ENCODE peak calls at places on chromosomes 2 and 18, in eight cellular contexts. R is sigmoid colon; V is Peyer's patch; G is cardiac muscle cell; N is CD8-positive, alpha-beta T cell; H is heart right ventricle; L is SK-N-SH; K is mesenchymal stem cell. I is an unnamed sample. For H3K4me1, the result is how much of the 10 kb centered on the place peaks cover.

GRCh38 chr2:230457073-230457768 is 41.2 kb downstream of the SP100 start:
- DNase-seq in R (no peak), V (peak), G (no peak), N (no peak), H (no peak), L (no peak), K (no peak), I (no peak)

GRCh38 chr18:63162271-63163014 is 157.1 kb downstream of the BCL2 start:
- DNase-seq in R (no peak), V (peak), G (peak), N (no peak), H (no peak), L (no peak), K (peak), I (peak)

GRCh38 chr2:121665504-121665903 is 16.2 kb upstream of the CLASP1 start:
- DNase-seq in R (no peak), V (no peak), G (no peak), N (no peak), H (no peak), L (no peak), K (no peak), I (no peak)

GRCh38 chr2:3301001-3301400 is 76.6 kb downstream of the EIPR1 start:
- DNase-seq in R (peak), V (no peak), G (peak), N (no peak), H (no peak), L (no peak), K (no peak), I (no peak)

GRCh38 chr18:79789901-79790885 is 7.5 kb upstream of the KCNG2 start:
- DNase-seq in R (peak), V (no peak), G (no peak), N (no peak), H (no peak), L (no peak), K (no peak), I (no peak)

GRCh38 chr18:37668971-37669747 is 103.6 kb upstream of the CELF4 start:
- DNase-seq in R (peak), V (no peak), G (peak), N (no peak), H (no peak), L (peak), K (no peak), I (no peak)

GRCh38 chr2:176642074-176642473 is 372.8 kb downstream of the MTX2 start:
- DNase-seq in R (no peak), V (no peak), G (no peak), N (no peak), H (no peak), L (no peak), K (peak), I (no peak)

GRCh38 chr2:219737270-219737691 is 109.9 kb downstream of the SLC4A3 start:
- DNase-seq in R (no peak), V (no peak), G (peak), N (no peak), H (peak), L (no peak), K (peak), I (no peak)

GRCh38 chr2:30662268-30663131 is 144.7 kb downstream of the CAPN13 start:
- DNase-seq in R (no peak), V (no peak), G (no peak), N (no peak), H (no peak), L (no peak), K (peak), I (peak)

GRCh38 chr2:205235434-205235833 is 446.9 kb upstream of the NRP2 start:
- DNase-seq in R (no peak), V (no peak), G (no peak), N (no peak), H (no peak), L (no peak), K (no peak), I (no peak)

GRCh38 chr18:35458677-35459441 is 38.9 kb downstream of the INO80C start:
- DNase-seq in R (peak), V (peak), G (peak), N (no peak), H (peak), L (no peak), K (peak), I (peak)

GRCh38 chr2:174561283-174562275 is 36.0 kb downstream of the WIPF1 start:
- DNase-seq in R (peak), V (no peak), G (peak), N (no peak), H (peak), L (no peak), K (no peak), I (peak)

GRCh38 chr2:232365621-232366321 is 12.8 kb upstream of the ALPP start:
- DNase-seq in R (peak), V (peak), G (peak), N (no peak), H (no peak), L (peak), K (peak), I (no peak)

GRCh38 chr2:162072181-162072702 is 1.8 kb downstream of the DPP4 start:
- DNase-seq in R (no peak), V (no peak), G (peak), N (no peak), H (no peak), L (no peak), K (peak), I (no peak)

GRCh38 chr2:141329949-141330348 is 800.9 kb downstream of the LRP1B start:
- DNase-seq in R (no peak), V (no peak), G (peak), N (no peak), H (no peak), L (no peak), K (peak), I (no peak)

GRCh38 chr2:67240507-67240906 is 156.6 kb upstream of the ETAA1 start:
- DNase-seq in R (no peak), V (no peak), G (no peak), N (no peak), H (no peak), L (no peak), K (no peak), I (no peak)

GRCh38 chr18:8045890-8046289 is 478.8 kb downstream of the PTPRM start:
- DNase-seq in R (no peak), V (no peak), G (no peak), N (no peak), H (no peak), L (no peak), K (no peak), I (no peak)

GRCh38 chr2:5691659-5692529 is at the start of gene SOX11:
- DNase-seq in R (peak), V (no peak), G (peak), N (no peak), H (peak), L (peak), K (peak), I (peak)

GRCh38 chr18:34223893-34224422 is 755 bp downstream of the NOL4 start:
- DNase-seq in R (no peak), V (no peak), G (no peak), N (no peak), H (no peak), L (peak), K (no peak), I (no peak)

GRCh38 chr2:54120950-54121349 is 5.5 kb downstream of the ACYP2 start:
- DNase-seq in R (no peak), V (no peak), G (no peak), N (no peak), H (no peak), L (no peak), K (no peak), I (no peak)

GRCh38 chr2:144663217-144663616 is 143.3 kb upstream of the ZEB2 start:
- DNase-seq in R (no peak), V (no peak), G (no peak), N (no peak), H (no peak), L (no peak), K (no peak), I (no peak)

GRCh38 chr2:105238664-105239240 is 2.8 kb upstream of the GPR45 start:
- DNase-seq in R (no peak), V (no peak), G (no peak), N (no peak), H (no peak), L (no peak), K (no peak), I (no peak)

GRCh38 chr18:79489048-79489899 is 93.5 kb downstream of the NFATC1 start:
- DNase-seq in R (peak), V (peak), G (no peak), N (no peak), H (peak), L (no peak), K (no peak), I (no peak)

GRCh38 chr2:10398496-10398895 is 49.6 kb downstream of the ODC1 start:
- DNase-seq in R (peak), V (peak), G (no peak), N (no peak), H (peak), L (no peak), K (no peak), I (peak)

GRCh38 chr2:190221438-190221837 is 98.2 kb downstream of the HIBCH start:
- DNase-seq in R (no peak), V (no peak), G (no peak), N (no peak), H (no peak), L (no peak), K (no peak), I (peak)

GRCh38 chr2:225233234-225233633 is 166.3 kb upstream of the NYAP2 start:
- DNase-seq in R (no peak), V (no peak), G (no peak), N (no peak), H (no peak), L (no peak), K (no peak), I (no peak)

GRCh38 chr2:226544581-226545210 is 254.9 kb downstream of the IRS1 start:
- DNase-seq in R (no peak), V (no peak), G (no peak), N (no peak), H (no peak), L (no peak), K (peak), I (no peak)

GRCh38 chr2:149814049-149814448 is 226.5 kb upstream of the MMADHC start:
- DNase-seq in R (no peak), V (no peak), G (no peak), N (no peak), H (no peak), L (no peak), K (no peak), I (no peak)

GRCh38 chr2:84840306-84840705 is 40.6 kb downstream of the TRABD2A start:
- DNase-seq in R (no peak), V (peak), G (peak), N (no peak), H (no peak), L (no peak), K (no peak), I (no peak)

GRCh38 chr2:121944072-121944829 is 188.8 kb downstream of the TSN start:
- DNase-seq in R (no peak), V (no peak), G (peak), N (no peak), H (no peak), L (no peak), K (peak), I (no peak)

GRCh38 chr2:166926657-166927056 is 38.4 kb downstream of the XIRP2 start:
- DNase-seq in R (no peak), V (no peak), G (no peak), N (no peak), H (no peak), L (no peak), K (no peak), I (no peak)

GRCh38 chr2:145277922-145278321 is 758.0 kb upstream of the ZEB2 start:
- DNase-seq in R (no peak), V (no peak), G (no peak), N (no peak), H (no peak), L (no peak), K (no peak), I (no peak)

GRCh38 chr2:45331034-45331786 is 279.9 kb downstream of the SRBD1 start:
- DNase-seq in R (no peak), V (no peak), G (no peak), N (no peak), H (no peak), L (no peak), K (no peak), I (no peak)

GRCh38 chr2:64345998-64346397 is 108.0 kb upstream of the LGALSL start:
- DNase-seq in R (no peak), V (no peak), G (no peak), N (no peak), H (no peak), L (no peak), K (no peak), I (no peak)

GRCh38 chr18:49055787-49056186 is 105.0 kb upstream of the SMAD7 start:
- DNase-seq in R (peak), V (peak), G (peak), N (no peak), H (peak), L (no peak), K (peak), I (peak)

GRCh38 chr2:97740590-97741182 is 27.3 kb downstream of the ZAP70 start:
- DNase-seq in R (no peak), V (peak), G (peak), N (no peak), H (peak), L (peak), K (no peak), I (peak)

GRCh38 chr2:160783481-160783880 is 289.9 kb upstream of the RBMS1 start:
- DNase-seq in R (no peak), V (no peak), G (peak), N (no peak), H (no peak), L (no peak), K (peak), I (no peak)

GRCh38 chr2:96816836-96817702 is 1.0 kb downstream of the CNNM3 start:
- DNase-seq in R (no peak), V (no peak), G (peak), N (no peak), H (no peak), L (peak), K (peak), I (no peak)

GRCh38 chr18:26804474-26804873 is 61.0 kb downstream of the AQP4 start:
- DNase-seq in R (no peak), V (no peak), G (no peak), N (no peak), H (no peak), L (peak), K (no peak), I (no peak)

GRCh38 chr2:237507478-237507877 is 20.4 kb downstream of the MLPH start:
- DNase-seq in R (peak), V (no peak), G (no peak), N (no peak), H (no peak), L (no peak), K (no peak), I (no peak)

GRCh38 chr2:237510502-237511217 is 23.6 kb downstream of the MLPH start:
- DNase-seq in R (no peak), V (no peak), G (no peak), N (no peak), H (no peak), L (no peak), K (no peak), I (no peak)

GRCh38 chr2:237509151-237509550 is 22.1 kb downstream of the MLPH start:
- DNase-seq in R (no peak), V (no peak), G (no peak), N (no peak), H (no peak), L (no peak), K (no peak), I (no peak)

GRCh38 chr2:237509905-237510304 is 22.9 kb downstream of the MLPH start:
- DNase-seq in R (no peak), V (no peak), G (no peak), N (no peak), H (no peak), L (no peak), K (no peak), I (peak)

DNA sequence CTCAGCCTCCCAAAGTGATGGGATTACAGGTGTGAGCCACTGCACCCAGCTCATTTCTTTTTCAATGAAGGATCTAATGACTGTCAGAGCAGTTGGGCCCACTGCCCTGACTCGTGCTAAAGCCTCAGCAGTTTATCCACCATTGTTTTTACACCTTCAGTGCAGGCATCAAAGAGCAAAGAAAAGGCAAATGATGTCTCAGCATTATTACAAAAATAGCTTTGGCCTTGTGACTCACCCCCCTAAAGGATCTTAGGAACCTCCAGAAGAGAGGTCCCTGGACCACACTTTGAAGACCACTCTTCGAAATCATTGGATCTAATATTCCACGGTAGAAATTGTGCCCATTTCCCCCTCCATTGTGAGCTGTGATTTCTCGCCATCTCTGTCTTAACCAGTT is 21.3 kb downstream of the MLPH start:
- DNase-seq in R (no peak), V (no peak), G (no peak), N (no peak), H (no peak), L (no peak), K (no peak), I (no peak)
- H3K4me1 ChIP-seq in R (under half), V (under half), G (under half), N (under half), H (under half), L (under half), K (under half), I (under half)

GRCh38 chr2:159615187-159615935 is 987 bp downstream of the BAZ2B start:
- DNase-seq in R (peak), V (peak), G (peak), N (peak), H (peak), L (peak), K (peak), I (peak)

GRCh38 chr2:159615936-159616733 is at the start of gene BAZ2B:
- DNase-seq in R (peak), V (peak), G (peak), N (no peak), H (peak), L (peak), K (peak), I (peak)

GRCh38 chr2:159614534-159615186 is 1.7 kb downstream of the BAZ2B start:
- DNase-seq in R (no peak), V (no peak), G (no peak), N (no peak), H (no peak), L (no peak), K (no peak), I (no peak)

GRCh38 chr2:159617080-159617479 is 732 bp upstream of the BAZ2B start:
- DNase-seq in R (no peak), V (no peak), G (no peak), N (no peak), H (no peak), L (no peak), K (no peak), I (no peak)

GRCh38 chr2:159617651-159618050 is 1.3 kb upstream of the BAZ2B start:
- DNase-seq in R (no peak), V (peak), G (peak), N (no peak), H (no peak), L (peak), K (peak), I (no peak)
- H3K4me3 ChIP-seq in R (peak), V (peak), G (peak), N (no peak), H (peak), L (peak), K (peak), I (peak)

DNA sequence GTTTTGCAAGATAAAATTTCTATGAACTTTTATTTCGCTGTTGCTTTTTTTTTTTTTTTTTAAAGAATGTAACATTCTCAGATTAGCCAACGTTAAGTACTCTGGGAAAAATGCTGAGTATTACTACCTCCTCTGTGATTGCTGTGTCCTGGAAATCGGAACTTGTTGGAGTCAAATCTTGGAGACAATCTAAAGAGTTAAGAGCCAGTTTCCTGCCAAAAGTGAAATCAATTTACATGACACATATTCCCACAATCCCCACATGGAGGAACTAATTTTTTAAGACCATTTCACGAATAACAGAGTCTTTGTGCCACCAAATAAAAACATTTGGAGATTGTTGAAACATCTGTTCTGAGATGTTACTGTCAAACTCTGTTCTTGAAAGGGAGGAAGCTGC is 127.8 kb downstream of the MEP1B start:
- DNase-seq in R (no peak), V (no peak), G (peak), N (no peak), H (no peak), L (no peak), K (peak), I (no peak)
- H3K4me1 ChIP-seq in R (under half), V (under half), G (under half), N (under half), H (under half), L (under half), K (under half), I (under half)

GRCh38 chr18:74173434-74173750 is 25.1 kb downstream of the TIMM21 start:
- DNase-seq in R (no peak), V (no peak), G (no peak), N (no peak), H (no peak), L (no peak), K (no peak), I (no peak)

GRCh38 chr18:74166397-74166796 is 18.1 kb downstream of the TIMM21 start:
- DNase-seq in R (no peak), V (no peak), G (no peak), N (no peak), H (no peak), L (no peak), K (no peak), I (no peak)

GRCh38 chr18:74172697-74173433 is 24.5 kb downstream of the TIMM21 start:
- DNase-seq in R (no peak), V (no peak), G (no peak), N (no peak), H (no peak), L (no peak), K (no peak), I (no peak)

GRCh38 chr18:74175658-74176057 is 27.3 kb downstream of the TIMM21 start:
- DNase-seq in R (no peak), V (no peak), G (no peak), N (no peak), H (no peak), L (no peak), K (no peak), I (no peak)

GRCh38 chr18:74171910-74172606 is 23.7 kb downstream of the TIMM21 start:
- DNase-seq in R (no peak), V (no peak), G (peak), N (no peak), H (no peak), L (no peak), K (no peak), I (no peak)
- H3K4me3 ChIP-seq in R (peak), V (peak), G (no peak), N (no peak), H (no peak), L (peak), K (peak), I (no peak)

GRCh38 chr2:185144159-185144919 is 546.0 kb downstream of the ZNF804A start:
- DNase-seq in R (no peak), V (no peak), G (no peak), N (no peak), H (no peak), L (no peak), K (no peak), I (no peak)

GRCh38 chr2:185147361-185147760 is 549.0 kb downstream of the ZNF804A start:
- DNase-seq in R (no peak), V (no peak), G (no peak), N (no peak), H (no peak), L (no peak), K (no peak), I (no peak)

GRCh38 chr2:185142677-185143076 is 544.3 kb downstream of the ZNF804A start:
- DNase-seq in R (no peak), V (no peak), G (no peak), N (no peak), H (no peak), L (no peak), K (no peak), I (no peak)

GRCh38 chr2:185145316-185146121 is 547.2 kb downstream of the ZNF804A start:
- DNase-seq in R (no peak), V (no peak), G (no peak), N (no peak), H (no peak), L (no peak), K (no peak), I (no peak)
- H3K4me1 ChIP-seq in R (under half), V (under half), G (under half), N (under half), H (under half), L (under half), K (under half), I (under half)

I was measured in transverse colon.